ENCODE peak calls at places on chromosomes 4 and X, in six cellular contexts. A, L, O, Y, D and K are unnamed samples.
A peak's percentile ranks its signal among the peaks of the same experiment; 100 is the strongest.

GRCh38 chr4:88963817-88964216 is 93.2 kb downstream of the FAM13A start:
- DNase-seq in A (peak; percentile 80), L (no peak), O (no peak), Y (peak; percentile 73), D (no peak), K (no peak)

GRCh38 chr4:55866290-55866907 is 13.0 kb downstream of the EXOC1 start:
- DNase-seq in A (peak; percentile 98), L (no peak), O (peak; percentile 9), Y (peak; percentile 98), D (no peak), K (no peak)

GRCh38 chrX:71198066-71198465 is 25.0 kb upstream of the GJB1 start:
- DNase-seq in A (no peak), L (peak; percentile 5), O (peak; percentile 53), Y (no peak), D (no peak), K (no peak)

GRCh38 chr4:71941001-71941400 is 90.8 kb upstream of the NPFFR2 start:
- DNase-seq in A (peak; percentile 43), L (no peak), O (no peak), Y (peak; percentile 5), D (peak; percentile 18), K (no peak)

GRCh38 chrX:73401591-73402266 is 45.1 kb upstream of the CDX4 start:
- DNase-seq in A (no peak), L (no peak), O (no peak), Y (no peak), D (peak; percentile 50), K (no peak)

GRCh38 chr4:81652069-81652478 is 180.4 kb upstream of the RASGEF1B start:
- DNase-seq in A (no peak), L (no peak), O (no peak), Y (no peak), D (no peak), K (no peak)

GRCh38 chr4:170009291-170009690 is 16.9 kb downstream of the MFAP3L start:
- DNase-seq in A (no peak), L (no peak), O (no peak), Y (peak; percentile 14), D (no peak), K (no peak)

GRCh38 chr4:11428161-11428700 is 463 bp downstream of the HS3ST1 start:
- DNase-seq in A (no peak), L (peak; percentile 5), O (no peak), Y (no peak), D (peak; percentile 13), K (no peak)

GRCh38 chr4:106409901-106410889 is 41.6 kb upstream of the GIMD1 start:
- DNase-seq in A (no peak), L (no peak), O (no peak), Y (no peak), D (no peak), K (no peak)

GRCh38 chr4:57442834-57443291 is 332.7 kb upstream of the IGFBP7 start:
- DNase-seq in A (peak; percentile 48), L (no peak), O (peak; percentile 0), Y (peak; percentile 31), D (peak; percentile 67), K (no peak)

GRCh38 chr4:58515206-58515605 is 1405.0 kb upstream of the IGFBP7 start:
- DNase-seq in A (no peak), L (no peak), O (no peak), Y (no peak), D (no peak), K (no peak)

GRCh38 chr4:111070390-111070789 is 447.5 kb upstream of the PITX2 start:
- DNase-seq in A (no peak), L (no peak), O (no peak), Y (no peak), D (no peak), K (no peak)

GRCh38 chr4:128163177-128164117 is 102.3 kb downstream of the LARP1B start:
- DNase-seq in A (peak; percentile 88), L (no peak), O (no peak), Y (peak; percentile 88), D (no peak), K (no peak)

GRCh38 chr4:188611143-188611542 is 471.9 kb downstream of the TRIML1 start:
- DNase-seq in A (no peak), L (no peak), O (no peak), Y (no peak), D (no peak), K (no peak)

GRCh38 chr4:173448557-173448918 is 49.6 kb upstream of the SCRG1 start:
- DNase-seq in A (peak; percentile 15), L (no peak), O (no peak), Y (no peak), D (no peak), K (no peak)

GRCh38 chrX:55253528-55253927 is 11.2 kb downstream of the PAGE3 start:
- DNase-seq in A (no peak), L (no peak), O (no peak), Y (no peak), D (no peak), K (no peak)

GRCh38 chrX:85109235-85109634 is 105.6 kb downstream of the APOOL start:
- DNase-seq in A (peak; percentile 32), L (no peak), O (no peak), Y (peak; percentile 8), D (peak; percentile 10), K (peak; percentile 13)

GRCh38 chrX:10722804-10723364 is 102.5 kb upstream of the MID1 start:
- DNase-seq in A (peak; percentile 62), L (peak; percentile 31), O (no peak), Y (peak; percentile 54), D (peak; percentile 65), K (peak; percentile 22)

GRCh38 chr4:16693641-16694040 is 204.8 kb downstream of the LDB2 start:
- DNase-seq in A (no peak), L (no peak), O (no peak), Y (no peak), D (no peak), K (no peak)

GRCh38 chr4:101337688-101338087 is 9.6 kb downstream of the PPP3CA start:
- DNase-seq in A (peak; percentile 74), L (no peak), O (no peak), Y (peak; percentile 80), D (no peak), K (no peak)

GRCh38 chrX:118025193-118025592 is 91.4 kb downstream of the KLHL13 start:
- DNase-seq in A (no peak), L (no peak), O (no peak), Y (peak; percentile 6), D (no peak), K (no peak)

GRCh38 chr4:128848461-128848860 is 39.0 kb downstream of the JADE1 start:
- DNase-seq in A (no peak), L (no peak), O (no peak), Y (no peak), D (no peak), K (no peak)

GRCh38 chrX:46587753-46588171 is 14.2 kb downstream of the CHST7 start:
- DNase-seq in A (peak; percentile 62), L (no peak), O (no peak), Y (peak; percentile 27), D (no peak), K (no peak)

GRCh38 chrX:68999351-68999750 is 165.9 kb downstream of the PJA1 start:
- DNase-seq in A (peak; percentile 65), L (no peak), O (no peak), Y (peak; percentile 15), D (no peak), K (no peak)

GRCh38 chr4:108337923-108338322 is 169.2 kb upstream of the LEF1 start:
- DNase-seq in A (no peak), L (no peak), O (no peak), Y (peak; percentile 65), D (no peak), K (no peak)

GRCh38 chr4:55947254-55947882 is 1.4 kb upstream of the CEP135 start:
- DNase-seq in A (peak; percentile 36), L (peak; percentile 21), O (peak; percentile 84), Y (peak; percentile 8), D (no peak), K (peak; percentile 4)

GRCh38 chrX:134821370-134821769 is 163.1 kb upstream of the PLAC1 start:
- DNase-seq in A (peak; percentile 75), L (no peak), O (no peak), Y (peak; percentile 31), D (no peak), K (no peak)

GRCh38 chr4:17512973-17513665 is 1.2 kb upstream of the QDPR start:
- DNase-seq in A (peak; percentile 17), L (no peak), O (no peak), Y (no peak), D (no peak), K (no peak)

GRCh38 chr4:139889194-139889762 is 223.7 kb downstream of the MGST2 start:
- DNase-seq in A (no peak), L (no peak), O (no peak), Y (no peak), D (no peak), K (no peak)

GRCh38 chr4:187478292-187479205 is 517.0 kb upstream of the ZFP42 start:
- DNase-seq in A (peak; percentile 65), L (no peak), O (no peak), Y (peak; percentile 83), D (no peak), K (no peak)

GRCh38 chr4:108280072-108280471 is 111.3 kb upstream of the LEF1 start:
- DNase-seq in A (no peak), L (no peak), O (no peak), Y (no peak), D (no peak), K (no peak)

GRCh38 chr4:3871181-3871852 is 105.1 kb downstream of the ADRA2C start:
- DNase-seq in A (no peak), L (no peak), O (no peak), Y (no peak), D (peak; percentile 83), K (no peak)

GRCh38 chr4:47040828-47041227 is 9.5 kb downstream of the GABRB1 start:
- DNase-seq in A (no peak), L (no peak), O (no peak), Y (no peak), D (no peak), K (no peak)

GRCh38 chrX:46618947-46619346 is 45.4 kb downstream of the CHST7 start:
- DNase-seq in A (no peak), L (no peak), O (no peak), Y (no peak), D (no peak), K (no peak)

GRCh38 chr4:153676984-153677383 is 7.1 kb upstream of the TLR2 start:
- DNase-seq in A (peak; percentile 96), L (no peak), O (no peak), Y (peak; percentile 86), D (no peak), K (no peak)

GRCh38 chr4:106329027-106329618 is 12.8 kb downstream of the AIMP1 start:
- DNase-seq in A (peak; percentile 69), L (no peak), O (no peak), Y (peak; percentile 66), D (no peak), K (no peak)

GRCh38 chrX:12994321-12994720 is 19.4 kb downstream of the TMSB4X start:
- DNase-seq in A (no peak), L (no peak), O (no peak), Y (no peak), D (no peak), K (no peak)

GRCh38 chrX:74063426-74064155 is 240.4 kb upstream of the ZCCHC13 start:
- DNase-seq in A (no peak), L (no peak), O (no peak), Y (no peak), D (no peak), K (no peak)